ENCODE peak calls at places on chromosome 11, in four cellular contexts. I is HCT116, C is HepG2, Y is esophagus muscularis mucosa. X is an unnamed sample.

GRCh38 chr11:98679673-98680072 is 341.1 kb upstream of the CNTN5 start:
- DNase-seq in I (no peak), C (no peak), Y (no peak), X (no peak)

GRCh38 chr11:35165416-35166368 is 26.7 kb downstream of the CD44 start:
- DNase-seq in I (no peak), C (no peak), Y (no peak), X (no peak)

GRCh38 chr11:68214173-68215086 is 1.3 kb upstream of the KMT5B start:
- DNase-seq in I (no peak), C (no peak), Y (no peak), X (peak)

GRCh38 chr11:121898913-121899312 is 217.1 kb downstream of the BLID start:
- DNase-seq in I (no peak), C (no peak), Y (no peak), X (no peak)

GRCh38 chr11:134951305-134951700 is 539.3 kb upstream of the B3GAT1 start:
- DNase-seq in I (no peak), C (no peak), Y (peak), X (no peak)

GRCh38 chr11:46912526-46913150 is 5.7 kb downstream of the LRP4 start:
- DNase-seq in I (no peak), C (no peak), Y (no peak), X (no peak)

GRCh38 chr11:20337526-20338154 is 25.9 kb upstream of the HTATIP2 start:
- DNase-seq in I (peak), C (peak), Y (no peak), X (no peak)

GRCh38 chr11:15347969-15348734 is 233.4 kb downstream of the INSC start:
- DNase-seq in I (no peak), C (no peak), Y (peak), X (no peak)

GRCh38 chr11:128592454-128592853 is 5.1 kb upstream of the ETS1 start:
- DNase-seq in I (no peak), C (no peak), Y (no peak), X (no peak)

DNA sequence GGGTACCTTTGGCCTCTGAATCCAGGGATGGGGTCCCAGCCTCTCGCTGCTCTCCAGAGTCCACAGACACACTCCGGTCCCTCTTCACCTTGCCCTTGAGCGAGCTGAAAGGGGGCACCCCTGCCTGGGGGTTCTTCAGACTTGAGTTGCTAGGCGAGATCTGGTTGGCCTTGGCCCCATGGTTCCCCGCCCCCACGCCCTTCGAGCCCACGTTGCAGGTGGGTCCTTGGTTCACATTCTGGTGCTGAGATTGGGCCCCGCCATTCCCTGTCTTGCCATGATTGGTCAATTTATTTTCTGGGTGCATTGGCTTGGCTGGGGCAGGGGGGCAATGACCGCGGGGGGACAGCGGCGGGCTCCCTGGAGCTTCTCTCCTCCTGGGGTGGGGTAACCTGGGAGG is 17.5 kb downstream of the BCL9L start:
- DNase-seq in I (no peak), C (no peak), Y (no peak), X (no peak)
- H3K4me3 ChIP-seq in I (peak), C (no peak), Y (no peak), X (no peak)

DNA sequence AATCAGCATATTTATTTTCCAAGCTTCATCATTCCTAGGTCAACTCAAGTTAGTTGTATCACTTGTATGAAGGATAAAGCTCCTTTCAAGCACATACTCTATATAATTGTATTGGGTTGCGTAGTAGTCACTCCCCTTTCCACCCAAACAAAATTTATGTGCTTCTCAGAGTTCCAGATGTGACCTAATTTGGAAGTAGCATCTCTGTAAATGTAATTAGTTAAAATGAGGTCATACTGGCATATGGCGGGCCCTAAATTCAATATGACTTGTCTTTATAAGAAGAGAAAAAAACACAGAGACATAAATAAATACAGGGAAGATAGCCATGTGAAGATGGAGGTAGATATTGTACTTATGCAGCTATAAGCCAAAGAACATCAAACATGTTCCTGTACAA is 226.8 kb upstream of the CHORDC1 start:
- DNase-seq in I (no peak), C (no peak), Y (no peak), X (no peak)
- TF ChIP-seq POLR2A in I (no peak), C (no peak), Y (no peak), X (no peak)

GRCh38 chr11:76578655-76579046 is 91.9 kb downstream of the LRRC32 start:
- DNase-seq in I (no peak), C (no peak), Y (peak), X (peak)

GRCh38 chr11:76577199-76577920 is 93.2 kb downstream of the LRRC32 start:
- DNase-seq in I (no peak), C (no peak), Y (peak), X (no peak)

GRCh38 chr11:76579752-76580151 is 90.8 kb downstream of the LRRC32 start:
- DNase-seq in I (no peak), C (no peak), Y (no peak), X (no peak)

GRCh38 chr11:76577921-76578654 is 92.5 kb downstream of the LRRC32 start:
- DNase-seq in I (no peak), C (no peak), Y (peak), X (no peak)

GRCh38 chr11:76579047-76579751 is 91.3 kb downstream of the LRRC32 start:
- DNase-seq in I (no peak), C (no peak), Y (peak), X (peak)
- TF ChIP-seq CTCF in I (peak), C (peak), Y (peak), X (peak)

GRCh38 chr11:77636738-77637344 is 753 bp downstream of the CLNS1A start:
- DNase-seq in I (no peak), C (no peak), Y (no peak), X (no peak)

GRCh38 chr11:77634724-77635123 is 2.9 kb downstream of the CLNS1A start:
- DNase-seq in I (no peak), C (no peak), Y (no peak), X (no peak)

GRCh38 chr11:77637345-77638165 is at the start of gene CLNS1A:
- DNase-seq in I (peak), C (peak), Y (peak), X (peak)

GRCh38 chr11:77630311-77630710 is 7.3 kb downstream of the CLNS1A start:
- DNase-seq in I (no peak), C (no peak), Y (no peak), X (no peak)

GRCh38 chr11:77633856-77634425 is 3.7 kb downstream of the CLNS1A start:
- DNase-seq in I (no peak), C (no peak), Y (no peak), X (no peak)
- H3K4me3 ChIP-seq in I (no peak), C (no peak), Y (no peak), X (no peak)

DNA sequence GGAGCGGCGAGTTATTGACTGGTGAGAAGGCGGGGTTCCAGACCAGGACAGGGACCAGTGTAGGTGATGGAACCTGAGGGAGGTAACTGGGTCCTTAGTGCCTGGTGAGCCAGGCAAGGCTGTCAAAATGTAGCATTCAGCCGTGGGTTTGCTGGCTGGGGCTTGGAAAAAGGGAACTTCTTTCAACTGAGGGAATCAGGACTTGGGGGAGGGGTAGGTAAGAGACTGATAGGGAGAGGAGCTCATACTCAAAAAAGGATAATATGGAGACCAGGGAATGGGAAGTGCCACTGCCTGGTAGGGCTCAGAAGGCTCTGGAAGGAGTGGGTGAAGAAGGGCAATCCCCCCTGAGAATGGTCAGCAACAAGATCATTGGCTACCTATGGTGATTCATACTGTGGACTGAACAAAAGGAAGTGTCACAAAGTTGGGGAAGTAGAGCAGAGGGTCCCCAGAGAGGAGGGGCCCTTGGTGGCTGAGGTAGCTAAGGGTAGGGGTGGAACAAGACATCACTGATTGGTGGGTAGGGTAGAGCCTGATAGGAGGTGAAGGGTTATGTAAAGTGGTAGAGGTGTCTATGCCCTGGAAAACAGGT is 1.9 kb downstream of the CNGA4 start:
- DNase-seq in I (no peak), C (no peak), Y (no peak), X (no peak)
- TF ChIP-seq POLR2A in I (no peak), C (no peak), Y (no peak), X (no peak)

DNA sequence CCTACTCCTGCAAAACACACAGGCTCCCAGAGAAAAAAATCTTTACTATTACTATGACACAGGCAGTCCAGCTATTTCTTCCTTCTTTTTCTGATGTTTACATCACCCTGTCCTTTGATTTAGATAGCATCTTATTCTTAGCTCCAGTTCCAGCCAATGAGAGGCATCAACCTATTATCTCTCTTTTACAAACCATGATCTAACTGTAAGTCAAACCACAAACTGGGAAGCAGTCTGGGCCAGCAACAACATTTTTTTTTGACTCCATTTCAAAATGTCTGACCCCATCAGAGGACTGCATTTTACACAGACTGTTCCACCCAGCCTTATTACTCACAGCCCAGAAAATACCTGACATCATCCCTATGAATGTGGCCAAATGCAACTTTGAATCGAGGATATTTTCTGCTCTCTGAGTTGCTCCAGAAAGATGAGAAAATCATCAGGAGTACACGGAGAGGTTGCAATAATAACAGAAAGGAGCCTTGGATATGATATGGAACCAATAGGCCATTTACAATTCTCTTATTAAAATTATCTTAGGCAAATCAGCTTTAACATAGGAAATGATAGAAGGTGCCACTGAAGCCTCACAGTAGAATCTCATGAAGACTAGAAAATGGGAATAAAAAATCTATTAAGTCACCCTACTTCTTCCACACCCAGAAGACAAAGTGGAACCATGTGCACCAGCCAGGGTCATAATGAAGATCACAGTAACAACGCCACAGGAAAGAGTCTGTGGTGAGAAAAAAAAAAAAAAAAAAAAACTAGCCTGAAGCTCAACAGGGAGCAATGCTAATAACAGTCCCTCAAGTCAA is 21.2 kb downstream of the TBRG1 start:
- DNase-seq in I (no peak), C (no peak), Y (no peak), X (no peak)
- TF ChIP-seq CTCF in I (no peak), C (no peak), Y (no peak), X (no peak)

GRCh38 chr11:70826541-70826943 is 425.8 kb downstream of the SHANK2 start:
- DNase-seq in I (no peak), C (no peak), Y (no peak), X (no peak)
- H3K4me3 ChIP-seq in I (no peak), C (no peak), Y (peak), X (no peak)

X was measured in uterus.